ENCODE peak calls at places on chromosome 17, in six cellular contexts. G is endothelial cell of umbilical vein; H is B cell; Q is CD4-positive, alpha-beta T cell; F is RWPE1; P is Caco-2. U is an unnamed sample.
A peak's percentile ranks its signal among the peaks of the same experiment; 100 is the strongest.

GRCh38 chr17:6903516-6903915 is 72.0 kb upstream of the TEKT1 start:
- DNase-seq in G (no peak), H (no peak), Q (no peak), F (no peak), P (no peak), U (no peak)

GRCh38 chr17:28765038-28765437 is 21.2 kb downstream of the TRAF4 start:
- DNase-seq in G (no peak), H (no peak), Q (no peak), F (no peak), P (no peak), U (no peak)

GRCh38 chr17:12180644-12181261 is 160.1 kb downstream of the MAP2K4 start:
- DNase-seq in G (peak; percentile 35), H (peak; percentile 36), Q (no peak), F (peak; percentile 29), P (peak; percentile 10), U (no peak)

GRCh38 chr17:30005709-30006320 is 64.4 kb downstream of the EFCAB5 start:
- DNase-seq in G (no peak), H (no peak), Q (no peak), F (peak; percentile 18), P (peak; percentile 59), U (no peak)

GRCh38 chr17:82981141-82981540 is 98.3 kb upstream of the METRNL start:
- DNase-seq in G (no peak), H (no peak), Q (no peak), F (no peak), P (no peak), U (no peak)

GRCh38 chr17:77470800-77471733 is 330.3 kb downstream of the SEC14L1 start:
- DNase-seq in G (no peak), H (no peak), Q (no peak), F (no peak), P (peak; percentile 76), U (no peak)

GRCh38 chr17:29549169-29549935 is 17.5 kb downstream of the ABHD15 start:
- DNase-seq in G (no peak), H (no peak), Q (no peak), F (no peak), P (no peak), U (no peak)

GRCh38 chr17:71438631-71439146 is 682.1 kb upstream of the SOX9 start:
- DNase-seq in G (peak; percentile 1), H (no peak), Q (no peak), F (peak; percentile 68), P (peak; percentile 4), U (no peak)

GRCh38 chr17:75075597-75076253 is 12.0 kb upstream of the SLC16A5 start:
- DNase-seq in G (no peak), H (no peak), Q (no peak), F (no peak), P (no peak), U (no peak)

GRCh38 chr17:28738680-28739384 is 5.0 kb upstream of the TRAF4 start:
- DNase-seq in G (no peak), H (peak; percentile 97), Q (no peak), F (no peak), P (no peak), U (no peak)

GRCh38 chr17:73910216-73910615 is 266.0 kb upstream of the SDK2 start:
- DNase-seq in G (no peak), H (no peak), Q (no peak), F (no peak), P (no peak), U (no peak)

GRCh38 chr17:4598776-4599504 is 14.6 kb downstream of the SMTNL2 start:
- DNase-seq in G (no peak), H (no peak), Q (no peak), F (no peak), P (peak; percentile 5), U (no peak)

GRCh38 chr17:74822329-74823175 is 37.1 kb downstream of the GRIN2C start:
- DNase-seq in G (no peak), H (no peak), Q (no peak), F (no peak), P (no peak), U (no peak)

GRCh38 chr17:76354747-76355310 is 1.1 kb upstream of the PRPSAP1 start:
- DNase-seq in G (no peak), H (no peak), Q (no peak), F (no peak), P (no peak), U (no peak)

GRCh38 chr17:77178586-77178985 is 37.8 kb downstream of the SEC14L1 start:
- DNase-seq in G (no peak), H (no peak), Q (no peak), F (no peak), P (no peak), U (no peak)

GRCh38 chr17:51909971-51910370 is 248.5 kb downstream of the CA10 start:
- DNase-seq in G (no peak), H (no peak), Q (no peak), F (no peak), P (no peak), U (no peak)

GRCh38 chr17:81910840-81911276 is 341 bp downstream of the PCYT2 start:
- DNase-seq in G (no peak), H (no peak), Q (no peak), F (no peak), P (no peak), U (no peak)

GRCh38 chr17:9959377-9959981 is 54.4 kb upstream of the RCVRN start:
- DNase-seq in G (no peak), H (peak; percentile 17), Q (no peak), F (peak; percentile 66), P (peak; percentile 44), U (no peak)
- TF ChIP-seq CTCF in G (no peak), H (no peak), Q (no peak), F (peak; percentile 54), P (peak; percentile 37), U (no peak)

GRCh38 chr17:66910651-66911285 is 53.7 kb upstream of the CACNG4 start:
- DNase-seq in G (no peak), H (no peak), Q (no peak), F (no peak), P (no peak), U (no peak)

GRCh38 chr17:66909811-66910210 is 54.7 kb upstream of the CACNG4 start:
- DNase-seq in G (no peak), H (no peak), Q (no peak), F (no peak), P (no peak), U (no peak)

GRCh38 chr17:66904760-66905637 is 59.5 kb upstream of the CACNG4 start:
- DNase-seq in G (peak; percentile 82), H (no peak), Q (no peak), F (peak; percentile 71), P (peak; percentile 7), U (no peak)

GRCh38 chr17:66903781-66904180 is 60.7 kb upstream of the CACNG4 start:
- DNase-seq in G (no peak), H (no peak), Q (no peak), F (no peak), P (no peak), U (no peak)

DNA sequence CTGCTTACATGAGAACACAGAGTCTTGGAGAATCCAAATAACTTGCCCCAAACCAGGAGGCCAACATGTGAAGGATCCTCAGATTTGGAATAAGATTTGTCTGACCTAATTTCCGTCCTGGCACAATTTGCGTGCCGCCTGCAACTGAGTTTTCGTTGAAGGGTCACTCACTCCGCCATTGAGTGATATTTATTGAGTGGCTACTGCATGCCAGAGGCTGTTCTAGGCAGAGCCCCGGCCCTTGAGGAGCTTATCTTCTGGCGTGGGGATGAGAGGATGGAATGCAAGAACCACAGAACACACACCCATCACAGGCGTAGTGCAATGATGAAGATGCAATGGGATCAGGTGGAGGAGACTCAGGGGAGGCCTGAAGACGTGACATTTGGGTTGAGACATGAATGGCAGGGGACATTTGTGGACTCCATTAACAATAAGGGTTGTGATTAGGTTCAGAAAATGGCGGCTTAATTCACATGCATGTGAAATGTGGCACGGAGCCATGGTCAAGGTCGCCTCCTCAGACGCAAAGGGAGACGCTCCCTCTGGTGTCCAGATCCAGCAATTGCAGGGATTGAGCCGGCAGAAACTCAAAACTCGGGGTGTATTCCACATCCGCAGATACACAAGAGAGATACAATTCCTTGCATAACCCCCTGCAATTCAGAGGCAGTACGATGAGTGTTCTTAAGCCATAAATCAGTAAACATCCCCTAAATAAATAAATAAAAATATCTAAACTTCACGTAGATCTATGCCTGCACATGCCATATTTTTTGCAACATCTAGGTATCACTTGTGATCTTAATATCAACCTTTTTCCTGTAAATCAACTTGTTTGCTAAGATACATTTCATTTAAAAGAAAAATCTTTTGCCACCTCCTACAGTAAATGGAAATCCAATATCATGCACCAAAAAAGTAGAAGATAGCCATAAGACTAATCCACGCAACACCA is 57.9 kb upstream of the CACNG4 start:
- DNase-seq in G (peak; percentile 71), H (peak; percentile 46), Q (peak; percentile 45), F (peak; percentile 70), P (peak; percentile 75), U (peak; percentile 45)
- TF ChIP-seq CTCF in G (peak; percentile 82), H (peak; percentile 78), Q (peak; percentile 90), F (peak; percentile 93), P (peak; percentile 91), U (peak; percentile 86)

DNA sequence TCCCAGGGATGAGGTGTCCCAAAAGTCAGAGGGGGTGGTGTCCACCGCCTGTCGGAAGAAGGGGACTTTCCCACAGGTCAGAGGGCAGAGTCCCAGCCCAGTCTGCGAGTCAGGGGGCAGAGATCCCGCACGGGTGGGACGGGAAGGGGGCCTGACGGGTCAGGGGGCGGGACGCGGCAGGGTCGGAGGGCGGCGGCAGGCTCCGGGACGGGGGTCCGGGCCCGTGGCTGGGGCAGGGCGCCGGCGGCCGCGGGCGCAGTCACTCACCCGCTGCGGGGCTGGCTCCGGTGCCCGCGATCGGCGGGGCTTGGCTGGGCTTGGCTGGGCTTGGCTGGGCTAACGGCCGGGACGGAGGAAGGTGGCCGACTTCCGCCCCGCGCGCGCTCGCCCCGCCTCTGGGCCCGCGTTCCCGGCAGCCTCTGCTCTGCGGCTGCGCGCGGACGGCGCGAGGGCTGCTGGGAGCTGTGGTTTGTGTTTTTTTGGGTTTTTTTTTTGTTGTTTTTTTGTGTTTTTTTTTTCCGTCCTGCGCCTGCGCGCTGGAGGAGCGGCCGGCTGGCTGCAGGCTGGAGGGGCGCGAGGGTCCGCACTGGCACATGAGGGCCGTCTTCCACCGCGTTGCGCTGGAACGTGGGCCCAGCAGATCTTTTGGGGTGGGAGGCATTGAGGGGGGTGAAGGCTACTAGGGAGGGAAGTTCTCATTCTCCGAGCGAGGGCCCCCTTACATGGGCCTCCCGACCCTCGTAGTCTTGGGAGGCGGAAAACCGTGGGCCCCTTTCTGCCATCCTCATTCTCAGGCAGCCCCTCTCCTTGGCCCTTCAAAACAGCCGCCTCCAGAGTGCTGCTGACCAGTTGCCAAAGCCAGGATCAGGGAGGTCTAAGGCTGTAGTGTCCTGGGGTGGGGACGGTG is at the start of gene CANT1:
- DNase-seq in G (peak; percentile 92), H (peak; percentile 93), Q (peak; percentile 77), F (peak; percentile 90), P (peak; percentile 93), U (peak; percentile 84)
- TF ChIP-seq CTCF in G (no peak), H (no peak), Q (no peak), F (no peak), P (no peak), U (no peak)

DNA sequence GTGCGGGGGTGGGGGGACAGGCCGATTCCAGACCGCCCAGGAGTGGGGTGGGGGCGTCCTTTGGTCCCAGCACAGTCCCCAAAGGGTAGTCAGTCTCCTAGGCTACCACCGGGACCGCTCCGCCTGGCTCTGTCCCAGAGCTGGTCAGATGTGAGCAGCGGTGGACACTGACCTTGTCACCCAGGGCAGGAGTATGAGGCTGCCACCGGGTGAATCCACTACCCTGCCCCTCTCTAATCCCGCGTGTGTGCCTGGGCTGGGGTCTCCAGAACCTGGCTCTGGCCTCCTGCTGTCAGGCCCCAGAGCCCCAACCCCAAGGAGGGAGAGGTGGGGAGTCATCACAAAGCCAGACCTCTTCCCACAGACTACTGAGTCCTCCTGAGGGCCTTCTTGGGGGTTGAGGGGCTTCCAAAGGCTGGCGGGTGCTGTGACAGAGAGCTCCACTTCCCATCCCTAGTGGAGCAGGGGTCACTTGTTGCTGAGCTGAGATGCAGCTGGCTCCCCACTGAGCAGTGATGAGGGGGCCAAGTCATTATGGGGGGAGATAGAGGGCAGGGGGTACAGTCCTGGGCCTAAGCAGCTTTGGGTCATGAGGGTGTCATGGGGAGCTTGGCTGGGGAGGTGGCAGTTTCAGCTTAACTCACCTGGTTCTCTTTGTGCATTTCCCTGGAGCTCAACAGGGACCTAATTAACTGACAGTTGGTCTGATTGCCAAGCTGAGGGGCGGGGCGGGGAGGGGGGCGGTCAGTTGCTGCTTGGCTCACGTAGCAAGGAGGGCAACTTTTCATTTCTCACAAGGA is 1.2 kb downstream of the PPP1R1B start:
- DNase-seq in G (no peak), H (no peak), Q (no peak), F (no peak), P (no peak), U (no peak)
- TF ChIP-seq CTCF in G (no peak), H (no peak), Q (no peak), F (no peak), P (no peak), U (no peak)

U was measured in natural killer cell.